ENCODE peak calls at places on chromosome 9, in six cellular contexts. One of them, this sample, is unnamed.

GRCh38 chr9:72203205-72203803 is 54.1 kb downstream of the GDA start:
- DNase-seq in A549: peak
- DNase-seq in activated T-cell treated with anti-CD3 and anti-CD28 coated beads, Interleukin-2, amount 50 U/mL, for 24 hours: no peak
- DNase-seq in Panc1: peak
- DNase-seq in transverse colon: peak
- DNase-seq in GM12891: peak
- DNase-seq in this sample: peak

GRCh38 chr9:135805422-135806022 is 101.8 kb downstream of the CAMSAP1 start:
- DNase-seq in activated T-cell treated with anti-CD3 and anti-CD28 coated beads, Interleukin-2, amount 50 U/mL, for 24 hours: no peak
- DNase-seq in GM12891: no peak
- DNase-seq in Panc1: no peak
- DNase-seq in A549: no peak
- DNase-seq in transverse colon: no peak
- DNase-seq in this sample: no peak

GRCh38 chr9:129401623-129402340 is 219.1 kb downstream of the C9orf50 start:
- DNase-seq in Panc1: no peak
- DNase-seq in GM12891: no peak
- DNase-seq in A549: peak
- DNase-seq in transverse colon: no peak
- DNase-seq in activated T-cell treated with anti-CD3 and anti-CD28 coated beads, Interleukin-2, amount 50 U/mL, for 24 hours: no peak
- DNase-seq in this sample: no peak

GRCh38 chr9:124133752-124134151 is 122.2 kb downstream of the LHX2 start:
- DNase-seq in GM12891: no peak
- DNase-seq in transverse colon: peak
- DNase-seq in Panc1: no peak
- DNase-seq in A549: peak
- DNase-seq in activated T-cell treated with anti-CD3 and anti-CD28 coated beads, Interleukin-2, amount 50 U/mL, for 24 hours: peak
- DNase-seq in this sample: peak

GRCh38 chr9:19049872-19050636 is 827 bp downstream of the RRAGA start:
- DNase-seq in A549: no peak
- DNase-seq in Panc1: no peak
- DNase-seq in activated T-cell treated with anti-CD3 and anti-CD28 coated beads, Interleukin-2, amount 50 U/mL, for 24 hours: no peak
- DNase-seq in transverse colon: peak
- DNase-seq in GM12891: no peak
- DNase-seq in this sample: no peak

GRCh38 chr9:137021979-137022619 is 5.9 kb downstream of the ABCA2 start:
- DNase-seq in GM12891: peak
- DNase-seq in A549: peak
- DNase-seq in Panc1: peak
- DNase-seq in activated T-cell treated with anti-CD3 and anti-CD28 coated beads, Interleukin-2, amount 50 U/mL, for 24 hours: peak
- DNase-seq in transverse colon: peak
- DNase-seq in this sample: peak

GRCh38 chr9:82108474-82108873 is 119.9 kb downstream of the SPATA31D1 start:
- DNase-seq in activated T-cell treated with anti-CD3 and anti-CD28 coated beads, Interleukin-2, amount 50 U/mL, for 24 hours: no peak
- DNase-seq in A549: no peak
- DNase-seq in GM12891: no peak
- DNase-seq in Panc1: no peak
- DNase-seq in transverse colon: no peak
- DNase-seq in this sample: no peak

GRCh38 chr9:21803674-21804048 is 1.2 kb downstream of the MTAP start:
- DNase-seq in activated T-cell treated with anti-CD3 and anti-CD28 coated beads, Interleukin-2, amount 50 U/mL, for 24 hours: no peak
- DNase-seq in transverse colon: no peak
- DNase-seq in Panc1: no peak
- DNase-seq in A549: no peak
- DNase-seq in GM12891: no peak
- DNase-seq in this sample: no peak

GRCh38 chr9:82431121-82431520 is 442.5 kb downstream of the SPATA31D1 start:
- DNase-seq in GM12891: no peak
- DNase-seq in Panc1: no peak
- DNase-seq in transverse colon: no peak
- DNase-seq in activated T-cell treated with anti-CD3 and anti-CD28 coated beads, Interleukin-2, amount 50 U/mL, for 24 hours: no peak
- DNase-seq in A549: no peak
- DNase-seq in this sample: no peak